ENCODE peak calls at places on chromosomes 1 and 21, in six cellular contexts. K, V, B, D, L and I are unnamed samples.

GRCh38 chr1:3883194-3883920 is 16.7 kb downstream of the C1orf174 start:
- DNase-seq in K (no peak), V (no peak), B (no peak), D (no peak), L (no peak), I (no peak)

GRCh38 chr1:51729824-51730284 is 113.0 kb downstream of the OSBPL9 start:
- DNase-seq in K (no peak), V (no peak), B (no peak), D (no peak), L (no peak), I (peak)

GRCh38 chr1:245453556-245453955 is 298.8 kb downstream of the KIF26B start:
- DNase-seq in K (no peak), V (no peak), B (no peak), D (no peak), L (no peak), I (no peak)

GRCh38 chr1:155070392-155070700 is 6.8 kb downstream of the EFNA4 start:
- DNase-seq in K (no peak), V (no peak), B (no peak), D (no peak), L (no peak), I (no peak)

GRCh38 chr1:47328992-47329391 is 4.6 kb upstream of the CMPK1 start:
- DNase-seq in K (no peak), V (no peak), B (no peak), D (no peak), L (no peak), I (no peak)

GRCh38 chr1:212782422-212783154 is 9.0 kb downstream of the NSL1 start:
- DNase-seq in K (no peak), V (no peak), B (peak), D (no peak), L (no peak), I (peak)

GRCh38 chr1:2459757-2460156 is 16.3 kb upstream of the PLCH2 start:
- DNase-seq in K (no peak), V (no peak), B (peak), D (no peak), L (no peak), I (no peak)

GRCh38 chr1:109910123-109910962 is at the start of gene CSF1:
- DNase-seq in K (peak), V (peak), B (peak), D (peak), L (peak), I (peak)

GRCh38 chr1:178168535-178168934 is 74.6 kb downstream of the RASAL2 start:
- DNase-seq in K (no peak), V (no peak), B (peak), D (no peak), L (no peak), I (no peak)

GRCh38 chr1:42962641-42963377 is 4.1 kb upstream of the SLC2A1 start:
- DNase-seq in K (no peak), V (no peak), B (peak), D (peak), L (no peak), I (peak)

GRCh38 chr21:31865429-31865970 is 7.3 kb upstream of the HUNK start:
- DNase-seq in K (peak), V (no peak), B (no peak), D (no peak), L (no peak), I (no peak)

GRCh38 chr1:94721240-94721639 is 98.9 kb upstream of the SLC44A3 start:
- DNase-seq in K (no peak), V (no peak), B (no peak), D (no peak), L (no peak), I (peak)

GRCh38 chr1:155485945-155486344 is 76.7 kb downstream of the ASH1L start:
- DNase-seq in K (no peak), V (no peak), B (no peak), D (no peak), L (no peak), I (peak)

GRCh38 chr1:202210370-202210769 is 16.8 kb downstream of the LGR6 start:
- DNase-seq in K (no peak), V (no peak), B (no peak), D (no peak), L (no peak), I (no peak)

GRCh38 chr1:89855413-89856123 is 34.7 kb downstream of the LRRC8D start:
- DNase-seq in K (no peak), V (no peak), B (peak), D (no peak), L (no peak), I (peak)

GRCh38 chr1:151606867-151607266 is 5.0 kb upstream of the SNX27 start:
- DNase-seq in K (no peak), V (no peak), B (no peak), D (no peak), L (no peak), I (no peak)

GRCh38 chr1:41365772-41366427 is 4.7 kb downstream of the FOXO6 start:
- DNase-seq in K (no peak), V (no peak), B (no peak), D (no peak), L (no peak), I (peak)

GRCh38 chr1:224616761-224617409 is 768 bp downstream of the CNIH3 start:
- DNase-seq in K (no peak), V (no peak), B (peak), D (peak), L (peak), I (no peak)